ENCODE peak calls at places on chromosomes 1 and 21, in nine cellular contexts. L is GM23248, M is PC-3, W is GM23338, C is OCI-LY7, S is neural progenitor cell, J is hepatocyte, A is HCT116, Z is SK-N-SH. Y is an unnamed sample.

GRCh38 chr1:26752519-26752918 is 35.2 kb upstream of the PIGV start:
- DNase-seq in L (no peak), M (no peak), W (no peak), C (no peak), S (no peak), J (no peak), A (no peak), Z (no peak), Y (no peak)

GRCh38 chr1:87794788-87795614 is 466.3 kb downstream of the LMO4 start:
- DNase-seq in L (peak), M (peak), W (no peak), C (no peak), S (no peak), J (peak), A (peak), Z (no peak), Y (no peak)

GRCh38 chr1:37716321-37716720 is 24.0 kb downstream of the CDCA8 start:
- DNase-seq in L (no peak), M (no peak), W (no peak), C (no peak), S (no peak), J (no peak), A (no peak), Z (no peak), Y (no peak)

GRCh38 chr1:17011439-17012307 is at the start of gene ATP13A2:
- DNase-seq in L (peak), M (peak), W (peak), C (peak), S (peak), J (peak), A (peak), Z (peak), Y (peak)

GRCh38 chr1:91872560-91873081 is 13.3 kb downstream of the TGFBR3 start:
- DNase-seq in L (peak), M (peak), W (no peak), C (no peak), S (no peak), J (no peak), A (no peak), Z (no peak), Y (no peak)

GRCh38 chr1:228340686-228341449 is 65.8 kb downstream of the TRIM11 start:
- DNase-seq in L (no peak), M (no peak), W (peak), C (peak), S (peak), J (no peak), A (no peak), Z (peak), Y (no peak)

GRCh38 chr1:200075522-200075921 is 48.0 kb downstream of the NR5A2 start:
- DNase-seq in L (peak), M (no peak), W (peak), C (peak), S (peak), J (no peak), A (no peak), Z (no peak), Y (no peak)

GRCh38 chr21:38380391-38381137 is 117.7 kb downstream of the ERG start:
- DNase-seq in L (peak), M (peak), W (peak), C (no peak), S (no peak), J (no peak), A (no peak), Z (peak), Y (no peak)

GRCh38 chr1:180503274-180503862 is 991 bp upstream of the ACBD6 start:
- DNase-seq in L (peak), M (peak), W (no peak), C (no peak), S (no peak), J (no peak), A (no peak), Z (peak), Y (no peak)

GRCh38 chr21:21232320-21232719 is 234.1 kb downstream of the NCAM2 start:
- DNase-seq in L (peak), M (peak), W (peak), C (no peak), S (peak), J (peak), A (no peak), Z (peak), Y (peak)

GRCh38 chr1:10673305-10673704 is 123.1 kb downstream of the CASZ1 start:
- DNase-seq in L (no peak), M (no peak), W (no peak), C (no peak), S (no peak), J (no peak), A (no peak), Z (no peak), Y (no peak)

GRCh38 chr1:208192989-208193388 is 51.2 kb downstream of the PLXNA2 start:
- DNase-seq in L (peak), M (no peak), W (no peak), C (no peak), S (no peak), J (no peak), A (no peak), Z (no peak), Y (no peak)

GRCh38 chr1:27633298-27633610 is 1.7 kb downstream of the FGR start:
- DNase-seq in L (no peak), M (no peak), W (no peak), C (no peak), S (no peak), J (no peak), A (no peak), Z (no peak), Y (no peak)

GRCh38 chr1:201171063-201172036 is 17.1 kb upstream of the TMEM9 start:
- DNase-seq in L (peak), M (peak), W (peak), C (no peak), S (peak), J (peak), A (peak), Z (peak), Y (peak)

GRCh38 chr1:180358649-180359048 is 128.6 kb downstream of the LHX4 start:
- DNase-seq in L (no peak), M (no peak), W (no peak), C (no peak), S (peak), J (peak), A (no peak), Z (peak), Y (no peak)

GRCh38 chr1:157105988-157106812 is 6.6 kb upstream of the ETV3L start:
- DNase-seq in L (peak), M (peak), W (no peak), C (no peak), S (no peak), J (peak), A (no peak), Z (no peak), Y (peak)

GRCh38 chr1:25486602-25487001 is 55.9 kb downstream of the MACO1 start:
- DNase-seq in L (peak), M (no peak), W (peak), C (peak), S (no peak), J (no peak), A (no peak), Z (no peak), Y (no peak)

GRCh38 chr1:42931911-42932422 is 26.7 kb downstream of the SLC2A1 start:
- DNase-seq in L (no peak), M (peak), W (peak), C (peak), S (no peak), J (no peak), A (no peak), Z (no peak), Y (peak)

GRCh38 chr1:44318097-44319088 is 36.7 kb downstream of the ERI3 start:
- DNase-seq in L (peak), M (peak), W (peak), C (peak), S (peak), J (peak), A (no peak), Z (peak), Y (peak)

GRCh38 chr21:36200089-36200561 is 43.5 kb downstream of the DOP1B start:
- DNase-seq in L (no peak), M (no peak), W (no peak), C (no peak), S (no peak), J (peak), A (no peak), Z (no peak), Y (no peak)

DNA sequence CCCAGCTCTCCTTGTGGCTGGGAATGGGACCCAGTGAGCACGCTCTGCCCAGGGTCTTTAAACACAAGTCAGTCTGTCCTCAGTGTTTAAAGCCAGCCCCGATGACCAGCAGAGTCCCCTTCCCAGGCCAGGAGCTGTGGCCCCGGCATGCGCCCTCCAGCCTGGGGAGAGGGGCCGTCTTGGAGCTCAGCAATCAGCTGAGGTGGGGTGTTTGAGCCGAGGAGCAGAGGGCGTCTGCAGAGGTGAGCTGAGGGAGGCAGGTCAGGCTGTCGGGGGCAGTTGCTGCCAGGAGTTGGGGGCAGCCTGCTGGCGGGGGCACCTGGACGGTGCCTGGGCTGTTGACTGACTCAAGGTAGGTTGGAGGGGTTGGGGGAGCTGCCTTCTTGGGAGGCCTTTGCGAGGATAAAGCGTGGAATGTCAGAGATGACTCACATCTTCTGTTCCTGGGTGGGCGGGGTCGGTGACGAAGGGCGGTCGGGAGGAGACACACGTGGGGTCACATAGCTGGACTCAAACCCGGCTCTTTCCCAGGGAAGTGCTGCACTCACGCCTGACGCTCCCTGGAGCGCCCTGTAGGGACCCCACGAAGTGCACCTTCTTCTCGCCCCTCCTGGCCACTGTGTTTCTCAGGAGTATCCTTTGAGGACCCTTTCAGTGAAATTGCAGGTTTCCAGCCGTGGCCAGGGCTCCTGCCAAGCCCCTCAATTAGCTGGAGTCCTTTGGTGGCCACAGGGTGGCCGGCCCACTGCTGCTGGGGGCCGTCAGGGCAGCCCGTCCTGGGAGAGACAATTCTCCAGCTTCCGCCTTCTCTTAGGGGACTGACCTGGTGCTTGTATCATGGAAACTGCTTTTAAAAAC is 86.2 kb downstream of the SIK1 start:
- DNase-seq in L (peak), M (peak), W (no peak), C (no peak), S (no peak), J (peak), A (peak), Z (no peak), Y (no peak)
- H3K4me3 ChIP-seq in L (no peak), M (no peak), W (no peak), C (no peak), S (no peak), J (no peak), A (no peak), Z (no peak), Y (no peak)

GRCh38 chr1:248757784-248758195 is 2.2 kb upstream of the LYPD8 start:
- DNase-seq in L (no peak), M (no peak), W (no peak), C (no peak), S (no peak), J (no peak), A (no peak), Z (no peak), Y (no peak)
- TF ChIP-seq EZH2phosphoT487 in L (no peak), M (no peak), W (no peak), C (no peak), S (no peak), J (no peak), A (no peak), Z (no peak), Y (no peak)

GRCh38 chr1:205524794-205525101 is 20.3 kb downstream of the CDK18 start:
- DNase-seq in L (no peak), M (no peak), W (no peak), C (no peak), S (no peak), J (no peak), A (no peak), Z (no peak), Y (no peak)

GRCh38 chr1:205523891-205524793 is 19.7 kb downstream of the CDK18 start:
- DNase-seq in L (peak), M (peak), W (peak), C (peak), S (peak), J (peak), A (peak), Z (peak), Y (peak)

GRCh38 chr1:205521646-205522150 is 17.2 kb downstream of the CDK18 start:
- DNase-seq in L (no peak), M (no peak), W (no peak), C (no peak), S (peak), J (no peak), A (no peak), Z (no peak), Y (no peak)

GRCh38 chr1:205522692-205523091 is 18.2 kb downstream of the CDK18 start:
- DNase-seq in L (no peak), M (no peak), W (no peak), C (no peak), S (no peak), J (no peak), A (no peak), Z (no peak), Y (no peak)

DNA sequence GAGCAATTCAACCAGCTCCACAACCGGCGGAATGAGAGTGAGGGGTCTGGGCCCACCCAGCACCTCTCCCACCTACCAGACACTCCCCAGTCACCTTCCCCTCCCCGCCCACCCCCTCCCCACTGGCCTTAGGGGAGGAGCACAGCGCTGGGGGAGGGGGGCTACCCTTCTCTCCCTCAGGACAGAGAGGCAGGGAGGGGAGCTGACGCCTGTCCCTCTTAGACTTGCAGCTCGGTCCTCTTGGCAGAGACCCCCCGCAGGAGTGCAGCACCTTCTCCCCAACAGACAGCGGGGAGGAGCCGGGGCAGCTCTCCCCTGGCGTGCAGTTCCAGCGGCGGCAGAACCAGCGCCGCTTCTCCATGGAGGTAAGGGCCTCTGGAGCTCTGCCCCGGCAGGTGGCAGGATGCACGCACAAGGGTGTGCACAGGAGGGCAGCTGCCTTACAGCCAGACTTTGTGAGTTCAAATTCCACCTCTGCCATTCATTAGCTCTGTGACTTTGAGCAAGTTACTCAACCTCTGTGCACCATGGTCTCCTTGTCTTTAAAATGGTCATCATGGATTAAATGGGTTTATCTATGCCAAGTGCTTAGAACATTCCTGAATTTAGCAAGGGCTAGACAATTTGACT is 18.9 kb downstream of the CDK18 start:
- DNase-seq in L (no peak), M (no peak), W (no peak), C (no peak), S (no peak), J (no peak), A (no peak), Z (no peak), Y (no peak)
- H3K4me3 ChIP-seq in L (no peak), M (no peak), W (no peak), C (no peak), S (no peak), J (no peak), A (no peak), Z (no peak), Y (no peak)

GRCh38 chr1:184416921-184417320 is 30.1 kb downstream of the C1orf21 start:
- DNase-seq in L (no peak), M (no peak), W (no peak), C (no peak), S (peak), J (no peak), A (no peak), Z (no peak), Y (no peak)

GRCh38 chr1:184422490-184423233 is 35.8 kb downstream of the C1orf21 start:
- DNase-seq in L (no peak), M (no peak), W (no peak), C (no peak), S (no peak), J (no peak), A (no peak), Z (no peak), Y (no peak)

GRCh38 chr1:184416476-184416875 is 29.6 kb downstream of the C1orf21 start:
- DNase-seq in L (peak), M (peak), W (no peak), C (no peak), S (no peak), J (no peak), A (no peak), Z (no peak), Y (no peak)

GRCh38 chr1:184418955-184419733 is 32.3 kb downstream of the C1orf21 start:
- DNase-seq in L (no peak), M (peak), W (no peak), C (no peak), S (no peak), J (no peak), A (no peak), Z (no peak), Y (no peak)

DNA sequence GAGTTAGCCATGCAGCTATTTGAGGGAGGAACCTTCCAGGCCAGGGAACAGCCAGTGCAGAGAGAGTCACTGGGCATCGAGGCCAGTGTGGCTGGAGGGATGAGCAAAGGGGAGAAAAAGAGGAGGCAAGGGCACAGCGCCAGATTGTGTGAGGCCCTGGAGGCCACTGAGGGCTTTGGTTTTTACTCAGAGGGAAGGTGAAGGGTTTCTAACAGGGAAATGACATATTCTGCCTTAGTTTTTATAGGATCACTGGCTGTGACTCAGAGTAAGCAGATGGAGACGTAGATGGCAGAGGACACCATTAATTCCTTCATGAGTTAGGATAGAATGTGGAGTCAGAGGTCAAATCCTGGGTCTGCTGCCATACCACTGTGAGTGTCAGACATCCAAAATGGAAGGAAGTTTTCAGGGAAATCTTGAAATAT is 32.9 kb downstream of the C1orf21 start:
- DNase-seq in L (no peak), M (peak), W (no peak), C (no peak), S (no peak), J (peak), A (no peak), Z (no peak), Y (no peak)
- TF ChIP-seq EZH2phosphoT487 in L (no peak), M (no peak), W (no peak), C (no peak), S (no peak), J (no peak), A (no peak), Z (no peak), Y (no peak)

GRCh38 chr1:31007462-31007991 is 58.0 kb downstream of the PUM1 start:
- DNase-seq in L (peak), M (peak), W (no peak), C (no peak), S (no peak), J (peak), A (no peak), Z (no peak), Y (no peak)
- H3K4me3 ChIP-seq in L (peak), M (no peak), W (no peak), C (no peak), S (no peak), J (no peak), A (no peak), Z (peak), Y (no peak)

GRCh38 chr1:2415337-2415736 is 3.0 kb upstream of the PEX10 start:
- DNase-seq in L (no peak), M (no peak), W (no peak), C (no peak), S (no peak), J (no peak), A (no peak), Z (no peak), Y (no peak)
- TF ChIP-seq EZH2phosphoT487 in L (no peak), M (no peak), W (no peak), C (no peak), S (no peak), J (no peak), A (no peak), Z (no peak), Y (no peak)

GRCh38 chr21:31873275-31873695 is 465 bp downstream of the HUNK start:
- DNase-seq in L (no peak), M (no peak), W (peak), C (no peak), S (peak), J (peak), A (no peak), Z (peak), Y (peak)

GRCh38 chr21:31874817-31875216 is 2.0 kb downstream of the HUNK start:
- DNase-seq in L (peak), M (no peak), W (peak), C (no peak), S (peak), J (peak), A (no peak), Z (no peak), Y (no peak)

GRCh38 chr21:31872072-31872451 is 758 bp upstream of the HUNK start:
- DNase-seq in L (no peak), M (no peak), W (peak), C (no peak), S (no peak), J (no peak), A (no peak), Z (peak), Y (no peak)

GRCh38 chr21:31873696-31874599 is 1.1 kb downstream of the HUNK start:
- DNase-seq in L (peak), M (peak), W (peak), C (peak), S (peak), J (peak), A (no peak), Z (peak), Y (peak)

GRCh38 chr21:31872452-31873274 is at the start of gene HUNK:
- DNase-seq in L (peak), M (no peak), W (peak), C (peak), S (peak), J (peak), A (no peak), Z (peak), Y (peak)
- H3K4me3 ChIP-seq in L (peak), M (peak), W (peak), C (peak), S (peak), J (peak), A (no peak), Z (peak), Y (peak)

GRCh38 chr1:117600325-117600916 is 5.4 kb upstream of the TENT5C start:
- DNase-seq in L (no peak), M (no peak), W (no peak), C (no peak), S (no peak), J (no peak), A (no peak), Z (no peak), Y (no peak)

GRCh38 chr1:117600966-117601365 is 4.9 kb upstream of the TENT5C start:
- DNase-seq in L (peak), M (no peak), W (no peak), C (no peak), S (no peak), J (no peak), A (no peak), Z (no peak), Y (no peak)

GRCh38 chr1:117598489-117598888 is 7.4 kb upstream of the TENT5C start:
- DNase-seq in L (no peak), M (no peak), W (no peak), C (no peak), S (no peak), J (no peak), A (no peak), Z (no peak), Y (no peak)

GRCh38 chr1:117599286-117599685 is 6.6 kb upstream of the TENT5C start:
- DNase-seq in L (no peak), M (no peak), W (no peak), C (no peak), S (no peak), J (no peak), A (no peak), Z (no peak), Y (peak)

GRCh38 chr1:117599822-117600221 is 6.0 kb upstream of the TENT5C start:
- DNase-seq in L (no peak), M (no peak), W (no peak), C (no peak), S (no peak), J (no peak), A (no peak), Z (no peak), Y (peak)
- TF ChIP-seq EZH2phosphoT487 in L (no peak), M (no peak), W (no peak), C (no peak), S (no peak), J (no peak), A (no peak), Z (no peak), Y (no peak)